ENCODE peak calls at places on chromosomes 3 and 15, in six cellular contexts. D is ureter, G is breast epithelium, L is NCI-H2081 treated with DMSO at 0.1 percent for 48 hours, S is DMS153, Q is RPMI7951. K is an unnamed sample.

GRCh38 chr3:157029365-157029790 is 130.6 kb downstream of the CCNL1 start:
- DNase-seq in D (no peak), G (no peak), L (no peak), S (no peak), Q (no peak), K (no peak)

GRCh38 chr3:195548046-195548445 is 4.9 kb upstream of the PPP1R2 start:
- DNase-seq in D (no peak), G (no peak), L (no peak), S (no peak), Q (no peak), K (no peak)

GRCh38 chr15:57720861-57721260 is 14.3 kb downstream of the POLR2M start:
- DNase-seq in D (no peak), G (no peak), L (no peak), S (no peak), Q (no peak), K (no peak)

GRCh38 chr3:16550676-16551341 is 37.3 kb upstream of the RFTN1 start:
- DNase-seq in D (peak; percentile 84), G (no peak), L (peak; percentile 73), S (peak; percentile 19), Q (peak; percentile 83), K (peak; percentile 85)

GRCh38 chr3:72334681-72335457 is 513.4 kb downstream of the SHQ1 start:
- DNase-seq in D (no peak), G (no peak), L (no peak), S (no peak), Q (peak; percentile 76), K (no peak)

GRCh38 chr3:11642455-11643162 is 1.1 kb downstream of the VGLL4 start:
- DNase-seq in D (peak; percentile 76), G (peak; percentile 59), L (no peak), S (no peak), Q (peak; percentile 88), K (peak; percentile 87)

GRCh38 chr15:56445746-56446145 is 19.2 kb downstream of the MNS1 start:
- DNase-seq in D (no peak), G (no peak), L (no peak), S (no peak), Q (no peak), K (no peak)

GRCh38 chr3:126554560-126555525 is 3.9 kb downstream of the C3orf22 start:
- DNase-seq in D (peak; percentile 28), G (no peak), L (no peak), S (no peak), Q (no peak), K (no peak)

GRCh38 chr15:40695469-40695910 is 516 bp downstream of the RAD51 start:
- DNase-seq in D (no peak), G (no peak), L (no peak), S (no peak), Q (peak; percentile 17), K (no peak)

GRCh38 chr3:58524326-58524888 is 12.6 kb downstream of the ACOX2 start:
- DNase-seq in D (no peak), G (no peak), L (no peak), S (no peak), Q (no peak), K (no peak)

GRCh38 chr3:152047465-152047864 is 174.0 kb downstream of the SUCNR1 start:
- DNase-seq in D (no peak), G (no peak), L (no peak), S (no peak), Q (no peak), K (no peak)

K was measured in EL.